ENCODE peak calls at places on chromosome 20, in seven cellular contexts. One of them, this sample, is unnamed. For H3K36me3, the result is how much of the 10 kb centered on the place peaks cover.

GRCh38 chr20:31497838-31498540 is 16.3 kb upstream of the HM13 start:
- DNase-seq in keratinocyte: no peak
- DNase-seq in stomach: no peak
- DNase-seq in tibial nerve: no peak
- DNase-seq in cardiac muscle cell: no peak
- DNase-seq in right atrium auricular region: no peak
- DNase-seq in SJCRH30: no peak
- DNase-seq in this sample: no peak

GRCh38 chr20:61419010-61419409 is 166.9 kb downstream of the CDH4 start:
- DNase-seq in keratinocyte: no peak
- DNase-seq in stomach: no peak
- DNase-seq in tibial nerve: no peak
- DNase-seq in cardiac muscle cell: no peak
- DNase-seq in right atrium auricular region: no peak
- DNase-seq in SJCRH30: no peak
- DNase-seq in this sample: no peak

GRCh38 chr20:3045042-3045815 is 623 bp upstream of the MRPS26 start:
- DNase-seq in keratinocyte: no peak
- DNase-seq in stomach: peak
- DNase-seq in tibial nerve: peak
- DNase-seq in cardiac muscle cell: peak
- DNase-seq in right atrium auricular region: peak
- DNase-seq in SJCRH30: peak
- DNase-seq in this sample: peak

GRCh38 chr20:39916236-39916635 is 772.8 kb downstream of the MAFB start:
- DNase-seq in keratinocyte: no peak
- DNase-seq in stomach: no peak
- DNase-seq in tibial nerve: no peak
- DNase-seq in cardiac muscle cell: no peak
- DNase-seq in right atrium auricular region: no peak
- DNase-seq in SJCRH30: peak
- DNase-seq in this sample: no peak

GRCh38 chr20:1469925-1470571 is 3.4 kb upstream of the NSFL1C start:
- DNase-seq in keratinocyte: peak
- DNase-seq in stomach: peak
- DNase-seq in tibial nerve: peak
- DNase-seq in cardiac muscle cell: peak
- DNase-seq in right atrium auricular region: peak
- DNase-seq in SJCRH30: peak
- DNase-seq in this sample: no peak

GRCh38 chr20:32282461-32282860 is 5.0 kb downstream of the KIF3B start:
- DNase-seq in keratinocyte: no peak
- DNase-seq in stomach: peak
- DNase-seq in tibial nerve: no peak
- DNase-seq in cardiac muscle cell: no peak
- DNase-seq in right atrium auricular region: no peak
- DNase-seq in SJCRH30: no peak
- DNase-seq in this sample: no peak

GRCh38 chr20:49980140-49981008 is 2.4 kb upstream of the SNAI1 start:
- DNase-seq in keratinocyte: no peak
- DNase-seq in stomach: no peak
- DNase-seq in tibial nerve: no peak
- DNase-seq in cardiac muscle cell: no peak
- DNase-seq in right atrium auricular region: no peak
- DNase-seq in SJCRH30: no peak
- DNase-seq in this sample: no peak

GRCh38 chr20:61802721-61803311 is 262.9 kb downstream of the TAF4 start:
- DNase-seq in keratinocyte: no peak
- DNase-seq in stomach: no peak
- DNase-seq in tibial nerve: no peak
- DNase-seq in cardiac muscle cell: no peak
- DNase-seq in right atrium auricular region: no peak
- DNase-seq in SJCRH30: no peak
- DNase-seq in this sample: no peak

GRCh38 chr20:20205141-20205861 is 153.0 kb downstream of the CFAP61 start:
- DNase-seq in keratinocyte: no peak
- DNase-seq in stomach: no peak
- DNase-seq in tibial nerve: no peak
- DNase-seq in cardiac muscle cell: no peak
- DNase-seq in right atrium auricular region: no peak
- DNase-seq in SJCRH30: no peak
- DNase-seq in this sample: no peak

GRCh38 chr20:20624914-20625313 is 87.5 kb downstream of the RALGAPA2 start:
- DNase-seq in keratinocyte: no peak
- DNase-seq in stomach: peak
- DNase-seq in tibial nerve: no peak
- DNase-seq in cardiac muscle cell: no peak
- DNase-seq in right atrium auricular region: no peak
- DNase-seq in SJCRH30: no peak
- DNase-seq in this sample: no peak

GRCh38 chr20:61683721-61684120 is 382.0 kb downstream of the TAF4 start:
- DNase-seq in keratinocyte: peak
- DNase-seq in stomach: no peak
- DNase-seq in tibial nerve: no peak
- DNase-seq in cardiac muscle cell: no peak
- DNase-seq in right atrium auricular region: no peak
- DNase-seq in SJCRH30: no peak
- DNase-seq in this sample: no peak

GRCh38 chr20:62019881-62020492 is 45.7 kb downstream of the TAF4 start:
- DNase-seq in keratinocyte: no peak
- DNase-seq in stomach: no peak
- DNase-seq in tibial nerve: no peak
- DNase-seq in cardiac muscle cell: no peak
- DNase-seq in right atrium auricular region: no peak
- DNase-seq in SJCRH30: no peak
- DNase-seq in this sample: no peak

GRCh38 chr20:57596998-57597939 is 23.0 kb downstream of the ZBP1 start:
- DNase-seq in keratinocyte: no peak
- DNase-seq in stomach: peak
- DNase-seq in tibial nerve: peak
- DNase-seq in cardiac muscle cell: peak
- DNase-seq in right atrium auricular region: no peak
- DNase-seq in SJCRH30: peak
- DNase-seq in this sample: peak

GRCh38 chr20:38798266-38798665 is 7.2 kb upstream of the PPP1R16B start:
- DNase-seq in keratinocyte: no peak
- DNase-seq in stomach: no peak
- DNase-seq in tibial nerve: no peak
- DNase-seq in cardiac muscle cell: no peak
- DNase-seq in right atrium auricular region: no peak
- DNase-seq in SJCRH30: no peak
- DNase-seq in this sample: no peak

GRCh38 chr20:44495257-44495656 is 19.6 kb downstream of the TTPAL start:
- DNase-seq in keratinocyte: peak
- DNase-seq in stomach: no peak
- DNase-seq in tibial nerve: no peak
- DNase-seq in cardiac muscle cell: no peak
- DNase-seq in right atrium auricular region: no peak
- DNase-seq in SJCRH30: no peak
- DNase-seq in this sample: no peak

GRCh38 chr20:59518881-59519706 is 85.2 kb upstream of the PHACTR3 start:
- DNase-seq in keratinocyte: peak
- DNase-seq in stomach: peak
- DNase-seq in tibial nerve: no peak
- DNase-seq in cardiac muscle cell: peak
- DNase-seq in right atrium auricular region: no peak
- DNase-seq in SJCRH30: peak
- DNase-seq in this sample: peak

GRCh38 chr20:37422791-37423286 is 76.9 kb downstream of the SRC start:
- DNase-seq in keratinocyte: no peak
- DNase-seq in stomach: no peak
- DNase-seq in tibial nerve: no peak
- DNase-seq in cardiac muscle cell: no peak
- DNase-seq in right atrium auricular region: no peak
- DNase-seq in SJCRH30: no peak
- DNase-seq in this sample: no peak

GRCh38 chr20:22462975-22463914 is 121.1 kb downstream of the FOXA2 start:
- DNase-seq in keratinocyte: no peak
- DNase-seq in stomach: no peak
- DNase-seq in tibial nerve: no peak
- DNase-seq in cardiac muscle cell: no peak
- DNase-seq in right atrium auricular region: no peak
- DNase-seq in SJCRH30: no peak
- DNase-seq in this sample: no peak

GRCh38 chr20:38052870-38053269 is 19.3 kb downstream of the RPRD1B start:
- DNase-seq in keratinocyte: no peak
- DNase-seq in stomach: no peak
- DNase-seq in tibial nerve: no peak
- DNase-seq in cardiac muscle cell: no peak
- DNase-seq in right atrium auricular region: no peak
- DNase-seq in SJCRH30: no peak
- DNase-seq in this sample: no peak

GRCh38 chr20:58117944-58118343 is 110.5 kb downstream of the ANKRD60 start:
- DNase-seq in keratinocyte: no peak
- DNase-seq in stomach: no peak
- DNase-seq in tibial nerve: no peak
- DNase-seq in cardiac muscle cell: no peak
- DNase-seq in right atrium auricular region: no peak
- DNase-seq in SJCRH30: no peak
- DNase-seq in this sample: no peak

GRCh38 chr20:13142143-13142542 is 78.9 kb upstream of the ISM1 start:
- DNase-seq in keratinocyte: no peak
- DNase-seq in stomach: no peak
- DNase-seq in tibial nerve: no peak
- DNase-seq in cardiac muscle cell: no peak
- DNase-seq in right atrium auricular region: no peak
- DNase-seq in SJCRH30: peak
- DNase-seq in this sample: no peak

GRCh38 chr20:1631309-1632227 is 11.8 kb upstream of the SIRPB1 start:
- DNase-seq in keratinocyte: no peak
- DNase-seq in stomach: no peak
- DNase-seq in tibial nerve: no peak
- DNase-seq in cardiac muscle cell: no peak
- DNase-seq in right atrium auricular region: no peak
- DNase-seq in SJCRH30: no peak
- DNase-seq in this sample: no peak

GRCh38 chr20:36835025-36835424 is 40.9 kb upstream of the TLDC2 start:
- DNase-seq in keratinocyte: no peak
- DNase-seq in stomach: no peak
- DNase-seq in tibial nerve: no peak
- DNase-seq in cardiac muscle cell: no peak
- DNase-seq in right atrium auricular region: no peak
- DNase-seq in SJCRH30: no peak
- DNase-seq in this sample: no peak

GRCh38 chr20:17315491-17316231 is 88.8 kb downstream of the PCSK2 start:
- DNase-seq in keratinocyte: no peak
- DNase-seq in stomach: no peak
- DNase-seq in tibial nerve: no peak
- DNase-seq in cardiac muscle cell: no peak
- DNase-seq in right atrium auricular region: no peak
- DNase-seq in SJCRH30: no peak
- DNase-seq in this sample: no peak

GRCh38 chr20:63554361-63555278 is 661 bp downstream of the FNDC11 start:
- DNase-seq in keratinocyte: no peak
- DNase-seq in stomach: no peak
- DNase-seq in tibial nerve: no peak
- DNase-seq in cardiac muscle cell: no peak
- DNase-seq in right atrium auricular region: no peak
- DNase-seq in SJCRH30: no peak
- DNase-seq in this sample: no peak
- H3K4me3 ChIP-seq in keratinocyte: peak
- H3K4me3 ChIP-seq in stomach: peak
- H3K4me3 ChIP-seq in tibial nerve: peak
- H3K4me3 ChIP-seq in cardiac muscle cell: peak
- H3K4me3 ChIP-seq in right atrium auricular region: peak
- H3K4me3 ChIP-seq in SJCRH30: no peak
- H3K4me3 ChIP-seq in this sample: no peak

DNA sequence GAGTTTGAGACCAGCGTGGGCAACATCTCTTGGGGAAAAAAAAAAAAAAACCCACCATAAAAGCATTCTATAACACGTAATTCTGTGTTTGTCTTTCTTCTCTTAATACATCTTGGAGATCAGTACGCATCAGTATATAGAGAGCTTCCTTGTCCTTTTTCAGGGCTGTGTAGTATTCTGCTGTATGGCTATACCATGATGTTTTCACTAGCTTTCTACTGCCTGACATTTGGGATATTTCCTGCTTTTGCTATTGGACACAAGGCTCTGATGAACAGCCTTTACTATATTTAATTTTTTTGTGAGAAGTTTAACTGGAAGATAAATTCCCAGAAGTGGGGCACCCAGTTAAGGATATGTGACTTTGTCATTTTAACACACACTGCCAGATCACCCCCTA is 7.0 kb downstream of the TRIB3 start:
- DNase-seq in keratinocyte: no peak
- DNase-seq in stomach: no peak
- DNase-seq in tibial nerve: no peak
- DNase-seq in cardiac muscle cell: no peak
- DNase-seq in right atrium auricular region: no peak
- DNase-seq in SJCRH30: no peak
- DNase-seq in this sample: no peak
- H3K36me3 ChIP-seq in keratinocyte: under half
- H3K36me3 ChIP-seq in stomach: under half
- H3K36me3 ChIP-seq in tibial nerve: under half
- H3K36me3 ChIP-seq in cardiac muscle cell: under half
- H3K36me3 ChIP-seq in right atrium auricular region: under half
- H3K36me3 ChIP-seq in SJCRH30: under half
- H3K36me3 ChIP-seq in this sample: under half

GRCh38 chr20:63254237-63254535 is at the start of gene NKAIN4:
- DNase-seq in keratinocyte: no peak
- DNase-seq in stomach: no peak
- DNase-seq in tibial nerve: no peak
- DNase-seq in cardiac muscle cell: no peak
- DNase-seq in right atrium auricular region: no peak
- DNase-seq in SJCRH30: no peak
- DNase-seq in this sample: no peak
- H3K4me3 ChIP-seq in keratinocyte: peak
- H3K4me3 ChIP-seq in stomach: peak
- H3K4me3 ChIP-seq in tibial nerve: peak
- H3K4me3 ChIP-seq in cardiac muscle cell: peak
- H3K4me3 ChIP-seq in right atrium auricular region: peak
- H3K4me3 ChIP-seq in SJCRH30: peak
- H3K4me3 ChIP-seq in this sample: no peak

GRCh38 chr20:24727795-24728194 is 221.3 kb upstream of the CST7 start:
- DNase-seq in keratinocyte: no peak
- DNase-seq in stomach: no peak
- DNase-seq in tibial nerve: no peak
- DNase-seq in cardiac muscle cell: no peak
- DNase-seq in right atrium auricular region: no peak
- DNase-seq in SJCRH30: no peak
- DNase-seq in this sample: no peak
- H3K36me3 ChIP-seq in keratinocyte: under half
- H3K36me3 ChIP-seq in stomach: under half
- H3K36me3 ChIP-seq in tibial nerve: under half
- H3K36me3 ChIP-seq in cardiac muscle cell: under half
- H3K36me3 ChIP-seq in right atrium auricular region: under half
- H3K36me3 ChIP-seq in SJCRH30: under half
- H3K36me3 ChIP-seq in this sample: under half

DNA sequence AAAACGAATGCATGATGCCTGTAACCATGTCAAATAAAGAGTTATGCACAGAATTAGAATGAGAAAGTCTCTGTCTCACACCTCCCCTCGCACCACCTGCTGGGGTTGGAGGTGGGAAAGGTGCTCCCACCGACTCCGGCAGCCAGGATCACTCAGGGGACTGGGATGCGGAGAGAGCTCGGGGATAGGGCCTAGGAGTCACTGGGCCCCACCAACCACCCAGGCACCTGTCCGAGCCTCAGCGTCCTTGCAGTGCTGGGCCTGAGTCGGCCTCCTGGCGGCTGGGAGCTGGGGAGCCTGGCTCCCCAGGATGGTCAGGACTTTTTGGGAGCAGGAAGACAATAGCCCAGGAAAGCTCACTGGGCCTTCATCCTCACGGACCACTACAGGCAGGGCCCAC is 22.4 kb upstream of the CHRNA4 start:
- DNase-seq in keratinocyte: no peak
- DNase-seq in stomach: no peak
- DNase-seq in tibial nerve: no peak
- DNase-seq in cardiac muscle cell: no peak
- DNase-seq in right atrium auricular region: no peak
- DNase-seq in SJCRH30: no peak
- DNase-seq in this sample: no peak
- H3K4me3 ChIP-seq in keratinocyte: no peak
- H3K4me3 ChIP-seq in stomach: no peak
- H3K4me3 ChIP-seq in tibial nerve: no peak
- H3K4me3 ChIP-seq in cardiac muscle cell: no peak
- H3K4me3 ChIP-seq in right atrium auricular region: no peak
- H3K4me3 ChIP-seq in SJCRH30: no peak
- H3K4me3 ChIP-seq in this sample: no peak